ENCODE peak calls at places on chromosome 6, in six cellular contexts. One of them, this sample, is unnamed.

GRCh38 chr6:34476941-34477340 is 11.1 kb downstream of the PACSIN1 start:
- DNase-seq in stimulated activated CD4-positive, alpha-beta T cell treated with anti-CD3 and anti-CD28 coated beads, Interleukin-2, amount 100 ng/mL, for 48 hours: no peak
- DNase-seq in T-helper 2 cell: no peak
- DNase-seq in activated T-cell treated with anti-CD3 and anti-CD28 coated beads, Interleukin-2, amount 50 U/mL, for 72 hours: no peak
- DNase-seq in left colon: no peak
- DNase-seq in neural crest cell: no peak
- DNase-seq in this sample: no peak

GRCh38 chr6:165834613-165835259 is 171.7 kb upstream of the PDE10A start:
- DNase-seq in stimulated activated CD4-positive, alpha-beta T cell treated with anti-CD3 and anti-CD28 coated beads, Interleukin-2, amount 100 ng/mL, for 48 hours: no peak
- DNase-seq in T-helper 2 cell: no peak
- DNase-seq in activated T-cell treated with anti-CD3 and anti-CD28 coated beads, Interleukin-2, amount 50 U/mL, for 72 hours: no peak
- DNase-seq in left colon: peak; percentile 89
- DNase-seq in neural crest cell: no peak
- DNase-seq in this sample: no peak

GRCh38 chr6:145749632-145750031 is 14.3 kb upstream of the EPM2A start:
- DNase-seq in stimulated activated CD4-positive, alpha-beta T cell treated with anti-CD3 and anti-CD28 coated beads, Interleukin-2, amount 100 ng/mL, for 48 hours: no peak
- DNase-seq in T-helper 2 cell: no peak
- DNase-seq in activated T-cell treated with anti-CD3 and anti-CD28 coated beads, Interleukin-2, amount 50 U/mL, for 72 hours: no peak
- DNase-seq in left colon: no peak
- DNase-seq in neural crest cell: no peak
- DNase-seq in this sample: peak; percentile 31

GRCh38 chr6:168189679-168190405 is 110.8 kb upstream of the FRMD1 start:
- DNase-seq in stimulated activated CD4-positive, alpha-beta T cell treated with anti-CD3 and anti-CD28 coated beads, Interleukin-2, amount 100 ng/mL, for 48 hours: no peak
- DNase-seq in T-helper 2 cell: no peak
- DNase-seq in activated T-cell treated with anti-CD3 and anti-CD28 coated beads, Interleukin-2, amount 50 U/mL, for 72 hours: no peak
- DNase-seq in left colon: no peak
- DNase-seq in neural crest cell: no peak
- DNase-seq in this sample: no peak

GRCh38 chr6:107879912-107880311 is 55.8 kb upstream of the SCML4 start:
- DNase-seq in stimulated activated CD4-positive, alpha-beta T cell treated with anti-CD3 and anti-CD28 coated beads, Interleukin-2, amount 100 ng/mL, for 48 hours: no peak
- DNase-seq in T-helper 2 cell: no peak
- DNase-seq in activated T-cell treated with anti-CD3 and anti-CD28 coated beads, Interleukin-2, amount 50 U/mL, for 72 hours: no peak
- DNase-seq in left colon: no peak
- DNase-seq in neural crest cell: no peak
- DNase-seq in this sample: no peak

GRCh38 chr6:133042550-133043120 is 198.5 kb upstream of the EYA4 start:
- DNase-seq in stimulated activated CD4-positive, alpha-beta T cell treated with anti-CD3 and anti-CD28 coated beads, Interleukin-2, amount 100 ng/mL, for 48 hours: no peak
- DNase-seq in T-helper 2 cell: no peak
- DNase-seq in activated T-cell treated with anti-CD3 and anti-CD28 coated beads, Interleukin-2, amount 50 U/mL, for 72 hours: no peak
- DNase-seq in left colon: no peak
- DNase-seq in neural crest cell: no peak
- DNase-seq in this sample: no peak

GRCh38 chr6:168028181-168028580 is 30.7 kb downstream of the KIF25 start:
- DNase-seq in stimulated activated CD4-positive, alpha-beta T cell treated with anti-CD3 and anti-CD28 coated beads, Interleukin-2, amount 100 ng/mL, for 48 hours: no peak
- DNase-seq in T-helper 2 cell: no peak
- DNase-seq in activated T-cell treated with anti-CD3 and anti-CD28 coated beads, Interleukin-2, amount 50 U/mL, for 72 hours: no peak
- DNase-seq in left colon: no peak
- DNase-seq in neural crest cell: no peak
- DNase-seq in this sample: no peak

GRCh38 chr6:5626727-5627426 is 365.6 kb downstream of the FARS2 start:
- DNase-seq in stimulated activated CD4-positive, alpha-beta T cell treated with anti-CD3 and anti-CD28 coated beads, Interleukin-2, amount 100 ng/mL, for 48 hours: no peak
- DNase-seq in T-helper 2 cell: no peak
- DNase-seq in activated T-cell treated with anti-CD3 and anti-CD28 coated beads, Interleukin-2, amount 50 U/mL, for 72 hours: peak; percentile 12
- DNase-seq in left colon: no peak
- DNase-seq in neural crest cell: no peak
- DNase-seq in this sample: no peak

GRCh38 chr6:151546941-151547659 is 53.3 kb downstream of the CCDC170 start:
- DNase-seq in stimulated activated CD4-positive, alpha-beta T cell treated with anti-CD3 and anti-CD28 coated beads, Interleukin-2, amount 100 ng/mL, for 48 hours: no peak
- DNase-seq in T-helper 2 cell: no peak
- DNase-seq in activated T-cell treated with anti-CD3 and anti-CD28 coated beads, Interleukin-2, amount 50 U/mL, for 72 hours: no peak
- DNase-seq in left colon: no peak
- DNase-seq in neural crest cell: no peak
- DNase-seq in this sample: no peak

GRCh38 chr6:108728826-108729225 is 119.4 kb upstream of the ARMC2 start:
- DNase-seq in stimulated activated CD4-positive, alpha-beta T cell treated with anti-CD3 and anti-CD28 coated beads, Interleukin-2, amount 100 ng/mL, for 48 hours: no peak
- DNase-seq in T-helper 2 cell: no peak
- DNase-seq in activated T-cell treated with anti-CD3 and anti-CD28 coated beads, Interleukin-2, amount 50 U/mL, for 72 hours: no peak
- DNase-seq in left colon: no peak
- DNase-seq in neural crest cell: no peak
- DNase-seq in this sample: no peak

GRCh38 chr6:24125980-24126379 is at the start of gene NRSN1:
- DNase-seq in stimulated activated CD4-positive, alpha-beta T cell treated with anti-CD3 and anti-CD28 coated beads, Interleukin-2, amount 100 ng/mL, for 48 hours: no peak
- DNase-seq in T-helper 2 cell: no peak
- DNase-seq in activated T-cell treated with anti-CD3 and anti-CD28 coated beads, Interleukin-2, amount 50 U/mL, for 72 hours: no peak
- DNase-seq in left colon: no peak
- DNase-seq in neural crest cell: peak; percentile 55
- DNase-seq in this sample: no peak

GRCh38 chr6:45445749-45446454 is 68.2 kb upstream of the SUPT3H start:
- DNase-seq in stimulated activated CD4-positive, alpha-beta T cell treated with anti-CD3 and anti-CD28 coated beads, Interleukin-2, amount 100 ng/mL, for 48 hours: no peak
- DNase-seq in T-helper 2 cell: no peak
- DNase-seq in activated T-cell treated with anti-CD3 and anti-CD28 coated beads, Interleukin-2, amount 50 U/mL, for 72 hours: peak; percentile 49
- DNase-seq in left colon: peak; percentile 70
- DNase-seq in neural crest cell: no peak
- DNase-seq in this sample: peak; percentile 99

GRCh38 chr6:142568857-142569597 is 267.2 kb downstream of the ADGRG6 start:
- DNase-seq in stimulated activated CD4-positive, alpha-beta T cell treated with anti-CD3 and anti-CD28 coated beads, Interleukin-2, amount 100 ng/mL, for 48 hours: no peak
- DNase-seq in T-helper 2 cell: no peak
- DNase-seq in activated T-cell treated with anti-CD3 and anti-CD28 coated beads, Interleukin-2, amount 50 U/mL, for 72 hours: no peak
- DNase-seq in left colon: no peak
- DNase-seq in neural crest cell: no peak
- DNase-seq in this sample: no peak

GRCh38 chr6:170093658-170094596 is 197.0 kb downstream of the DLL1 start:
- DNase-seq in stimulated activated CD4-positive, alpha-beta T cell treated with anti-CD3 and anti-CD28 coated beads, Interleukin-2, amount 100 ng/mL, for 48 hours: no peak
- DNase-seq in T-helper 2 cell: no peak
- DNase-seq in activated T-cell treated with anti-CD3 and anti-CD28 coated beads, Interleukin-2, amount 50 U/mL, for 72 hours: no peak
- DNase-seq in left colon: peak; percentile 21
- DNase-seq in neural crest cell: no peak
- DNase-seq in this sample: no peak

GRCh38 chr6:75609639-75610590 is 8.2 kb downstream of the SENP6 start:
- DNase-seq in stimulated activated CD4-positive, alpha-beta T cell treated with anti-CD3 and anti-CD28 coated beads, Interleukin-2, amount 100 ng/mL, for 48 hours: no peak
- DNase-seq in T-helper 2 cell: no peak
- DNase-seq in activated T-cell treated with anti-CD3 and anti-CD28 coated beads, Interleukin-2, amount 50 U/mL, for 72 hours: no peak
- DNase-seq in left colon: no peak
- DNase-seq in neural crest cell: no peak
- DNase-seq in this sample: no peak

GRCh38 chr6:107603029-107603428 is 113.1 kb downstream of the SOBP start:
- DNase-seq in stimulated activated CD4-positive, alpha-beta T cell treated with anti-CD3 and anti-CD28 coated beads, Interleukin-2, amount 100 ng/mL, for 48 hours: no peak
- DNase-seq in T-helper 2 cell: no peak
- DNase-seq in activated T-cell treated with anti-CD3 and anti-CD28 coated beads, Interleukin-2, amount 50 U/mL, for 72 hours: no peak
- DNase-seq in left colon: no peak
- DNase-seq in neural crest cell: no peak
- DNase-seq in this sample: no peak

GRCh38 chr6:19757036-19757435 is 80.1 kb upstream of the ID4 start:
- DNase-seq in stimulated activated CD4-positive, alpha-beta T cell treated with anti-CD3 and anti-CD28 coated beads, Interleukin-2, amount 100 ng/mL, for 48 hours: no peak
- DNase-seq in T-helper 2 cell: no peak
- DNase-seq in activated T-cell treated with anti-CD3 and anti-CD28 coated beads, Interleukin-2, amount 50 U/mL, for 72 hours: no peak
- DNase-seq in left colon: no peak
- DNase-seq in neural crest cell: no peak
- DNase-seq in this sample: peak; percentile 36

GRCh38 chr6:609905-610304 is 47.0 kb downstream of the HUS1B start:
- DNase-seq in stimulated activated CD4-positive, alpha-beta T cell treated with anti-CD3 and anti-CD28 coated beads, Interleukin-2, amount 100 ng/mL, for 48 hours: no peak
- DNase-seq in T-helper 2 cell: no peak
- DNase-seq in activated T-cell treated with anti-CD3 and anti-CD28 coated beads, Interleukin-2, amount 50 U/mL, for 72 hours: no peak
- DNase-seq in left colon: no peak
- DNase-seq in neural crest cell: no peak
- DNase-seq in this sample: no peak

GRCh38 chr6:2695464-2696095 is 55.1 kb downstream of the MYLK4 start:
- DNase-seq in stimulated activated CD4-positive, alpha-beta T cell treated with anti-CD3 and anti-CD28 coated beads, Interleukin-2, amount 100 ng/mL, for 48 hours: no peak
- DNase-seq in T-helper 2 cell: no peak
- DNase-seq in activated T-cell treated with anti-CD3 and anti-CD28 coated beads, Interleukin-2, amount 50 U/mL, for 72 hours: no peak
- DNase-seq in left colon: no peak
- DNase-seq in neural crest cell: no peak
- DNase-seq in this sample: no peak

GRCh38 chr6:74369556-74369993 is 673.6 kb downstream of the CD109 start:
- DNase-seq in stimulated activated CD4-positive, alpha-beta T cell treated with anti-CD3 and anti-CD28 coated beads, Interleukin-2, amount 100 ng/mL, for 48 hours: no peak
- DNase-seq in T-helper 2 cell: no peak
- DNase-seq in activated T-cell treated with anti-CD3 and anti-CD28 coated beads, Interleukin-2, amount 50 U/mL, for 72 hours: no peak
- DNase-seq in left colon: no peak
- DNase-seq in neural crest cell: no peak
- DNase-seq in this sample: peak; percentile 75

GRCh38 chr6:22149081-22149480 is 147.8 kb downstream of the PRL start:
- DNase-seq in stimulated activated CD4-positive, alpha-beta T cell treated with anti-CD3 and anti-CD28 coated beads, Interleukin-2, amount 100 ng/mL, for 48 hours: no peak
- DNase-seq in T-helper 2 cell: no peak
- DNase-seq in activated T-cell treated with anti-CD3 and anti-CD28 coated beads, Interleukin-2, amount 50 U/mL, for 72 hours: no peak
- DNase-seq in left colon: no peak
- DNase-seq in neural crest cell: no peak
- DNase-seq in this sample: no peak

GRCh38 chr6:121584591-121585369 is 149.3 kb downstream of the GJA1 start:
- DNase-seq in stimulated activated CD4-positive, alpha-beta T cell treated with anti-CD3 and anti-CD28 coated beads, Interleukin-2, amount 100 ng/mL, for 48 hours: no peak
- DNase-seq in T-helper 2 cell: no peak
- DNase-seq in activated T-cell treated with anti-CD3 and anti-CD28 coated beads, Interleukin-2, amount 50 U/mL, for 72 hours: no peak
- DNase-seq in left colon: no peak
- DNase-seq in neural crest cell: no peak
- DNase-seq in this sample: no peak

GRCh38 chr6:151389640-151390275 is 1.6 kb downstream of the ZBTB2 start:
- DNase-seq in stimulated activated CD4-positive, alpha-beta T cell treated with anti-CD3 and anti-CD28 coated beads, Interleukin-2, amount 100 ng/mL, for 48 hours: no peak
- DNase-seq in T-helper 2 cell: no peak
- DNase-seq in activated T-cell treated with anti-CD3 and anti-CD28 coated beads, Interleukin-2, amount 50 U/mL, for 72 hours: no peak
- DNase-seq in left colon: peak; percentile 67
- DNase-seq in neural crest cell: peak; percentile 49
- DNase-seq in this sample: no peak

GRCh38 chr6:56911847-56912246 is 43.1 kb upstream of the BEND6 start:
- DNase-seq in stimulated activated CD4-positive, alpha-beta T cell treated with anti-CD3 and anti-CD28 coated beads, Interleukin-2, amount 100 ng/mL, for 48 hours: no peak
- DNase-seq in T-helper 2 cell: no peak
- DNase-seq in activated T-cell treated with anti-CD3 and anti-CD28 coated beads, Interleukin-2, amount 50 U/mL, for 72 hours: no peak
- DNase-seq in left colon: no peak
- DNase-seq in neural crest cell: no peak
- DNase-seq in this sample: peak; percentile 72

GRCh38 chr6:136284909-136285308 is 4.7 kb downstream of the BCLAF1 start:
- DNase-seq in stimulated activated CD4-positive, alpha-beta T cell treated with anti-CD3 and anti-CD28 coated beads, Interleukin-2, amount 100 ng/mL, for 48 hours: no peak
- DNase-seq in T-helper 2 cell: no peak
- DNase-seq in activated T-cell treated with anti-CD3 and anti-CD28 coated beads, Interleukin-2, amount 50 U/mL, for 72 hours: no peak
- DNase-seq in left colon: no peak
- DNase-seq in neural crest cell: no peak
- DNase-seq in this sample: peak; percentile 18

GRCh38 chr6:128743974-128744765 is 138.8 kb upstream of the LAMA2 start:
- DNase-seq in stimulated activated CD4-positive, alpha-beta T cell treated with anti-CD3 and anti-CD28 coated beads, Interleukin-2, amount 100 ng/mL, for 48 hours: no peak
- DNase-seq in T-helper 2 cell: no peak
- DNase-seq in activated T-cell treated with anti-CD3 and anti-CD28 coated beads, Interleukin-2, amount 50 U/mL, for 72 hours: no peak
- DNase-seq in left colon: no peak
- DNase-seq in neural crest cell: no peak
- DNase-seq in this sample: no peak

GRCh38 chr6:108565091-108565766 is 4.5 kb downstream of the FOXO3 start:
- DNase-seq in stimulated activated CD4-positive, alpha-beta T cell treated with anti-CD3 and anti-CD28 coated beads, Interleukin-2, amount 100 ng/mL, for 48 hours: no peak
- DNase-seq in T-helper 2 cell: no peak
- DNase-seq in activated T-cell treated with anti-CD3 and anti-CD28 coated beads, Interleukin-2, amount 50 U/mL, for 72 hours: peak; percentile 14
- DNase-seq in left colon: no peak
- DNase-seq in neural crest cell: no peak
- DNase-seq in this sample: no peak

GRCh38 chr6:26268659-26269402 is 96.2 kb upstream of the BTN3A2 start:
- DNase-seq in stimulated activated CD4-positive, alpha-beta T cell treated with anti-CD3 and anti-CD28 coated beads, Interleukin-2, amount 100 ng/mL, for 48 hours: no peak
- DNase-seq in T-helper 2 cell: no peak
- DNase-seq in activated T-cell treated with anti-CD3 and anti-CD28 coated beads, Interleukin-2, amount 50 U/mL, for 72 hours: peak; percentile 55
- DNase-seq in left colon: no peak
- DNase-seq in neural crest cell: no peak
- DNase-seq in this sample: no peak

GRCh38 chr6:84061613-84062398 is 28.2 kb downstream of the MRAP2 start:
- DNase-seq in stimulated activated CD4-positive, alpha-beta T cell treated with anti-CD3 and anti-CD28 coated beads, Interleukin-2, amount 100 ng/mL, for 48 hours: no peak
- DNase-seq in T-helper 2 cell: no peak
- DNase-seq in activated T-cell treated with anti-CD3 and anti-CD28 coated beads, Interleukin-2, amount 50 U/mL, for 72 hours: no peak
- DNase-seq in left colon: no peak
- DNase-seq in neural crest cell: no peak
- DNase-seq in this sample: no peak

GRCh38 chr6:117840541-117840983 is 66.5 kb upstream of the SLC35F1 start:
- DNase-seq in stimulated activated CD4-positive, alpha-beta T cell treated with anti-CD3 and anti-CD28 coated beads, Interleukin-2, amount 100 ng/mL, for 48 hours: no peak
- DNase-seq in T-helper 2 cell: no peak
- DNase-seq in activated T-cell treated with anti-CD3 and anti-CD28 coated beads, Interleukin-2, amount 50 U/mL, for 72 hours: no peak
- DNase-seq in left colon: no peak
- DNase-seq in neural crest cell: peak; percentile 52
- DNase-seq in this sample: peak; percentile 13

GRCh38 chr6:163706688-163707087 is 292.2 kb downstream of the QKI start:
- DNase-seq in stimulated activated CD4-positive, alpha-beta T cell treated with anti-CD3 and anti-CD28 coated beads, Interleukin-2, amount 100 ng/mL, for 48 hours: no peak
- DNase-seq in T-helper 2 cell: no peak
- DNase-seq in activated T-cell treated with anti-CD3 and anti-CD28 coated beads, Interleukin-2, amount 50 U/mL, for 72 hours: no peak
- DNase-seq in left colon: no peak
- DNase-seq in neural crest cell: no peak
- DNase-seq in this sample: no peak

This sample was measured in HS-5.